ENCODE peak calls at places on chromosomes 3 and 15, in seven cellular contexts. P is stomach, L is HL-60, K is tibial nerve, J is neuronal stem cell, N is psoas muscle, W is PC-3. R is an unnamed sample.

GRCh38 chr3:194203482-194204035 is 67.6 kb downstream of the HES1 start:
- DNase-seq in P (no peak), L (peak), K (no peak), J (no peak), N (no peak), W (no peak), R (no peak)

GRCh38 chr15:91099616-91100560 is at the start of gene SV2B:
- DNase-seq in P (peak), L (no peak), K (peak), J (peak), N (peak), W (peak), R (peak)

GRCh38 chr3:105369501-105370371 is 3.0 kb downstream of the ALCAM start:
- DNase-seq in P (peak), L (peak), K (peak), J (peak), N (peak), W (peak), R (peak)

GRCh38 chr3:9951962-9952805 is at the start of gene PRRT3:
- DNase-seq in P (peak), L (peak), K (no peak), J (peak), N (no peak), W (peak), R (no peak)

GRCh38 chr15:74535388-74536084 is 5.5 kb upstream of the ARID3B start:
- DNase-seq in P (no peak), L (peak), K (no peak), J (no peak), N (no peak), W (peak), R (no peak)

GRCh38 chr3:107690522-107691138 is 167.9 kb downstream of the BBX start:
- DNase-seq in P (no peak), L (no peak), K (peak), J (no peak), N (no peak), W (peak), R (no peak)

GRCh38 chr15:83404143-83404542 is 43.0 kb upstream of the SH3GL3 start:
- DNase-seq in P (no peak), L (no peak), K (no peak), J (no peak), N (no peak), W (no peak), R (no peak)

GRCh38 chr3:197942956-197943556 is 6.9 kb upstream of the RPL35A start:
- DNase-seq in P (no peak), L (peak), K (peak), J (no peak), N (no peak), W (peak), R (no peak)

GRCh38 chr3:141477224-141477623 is 9.6 kb upstream of the RASA2 start:
- DNase-seq in P (peak), L (no peak), K (no peak), J (no peak), N (no peak), W (peak), R (peak)

GRCh38 chr3:193165431-193166120 is 75.4 kb upstream of the PLAAT1 start:
- DNase-seq in P (no peak), L (no peak), K (no peak), J (no peak), N (no peak), W (no peak), R (no peak)

GRCh38 chr3:162161595-162161994 is 665.0 kb downstream of the OTOL1 start:
- DNase-seq in P (no peak), L (no peak), K (no peak), J (no peak), N (no peak), W (no peak), R (no peak)

GRCh38 chr3:183699238-183699947 is 1.8 kb downstream of the YEATS2 start:
- DNase-seq in P (no peak), L (peak), K (no peak), J (no peak), N (no peak), W (no peak), R (no peak)

GRCh38 chr3:74883690-74884089 is 269.2 kb upstream of the CNTN3 start:
- DNase-seq in P (no peak), L (no peak), K (no peak), J (no peak), N (no peak), W (no peak), R (no peak)

GRCh38 chr3:13281657-13282527 is 138.2 kb downstream of the NUP210 start:
- DNase-seq in P (no peak), L (no peak), K (no peak), J (no peak), N (peak), W (peak), R (no peak)

GRCh38 chr3:106440672-106441071 is 571.9 kb upstream of the CBLB start:
- DNase-seq in P (no peak), L (no peak), K (no peak), J (no peak), N (no peak), W (no peak), R (no peak)

GRCh38 chr3:13133471-13133981 is 60.3 kb upstream of the IQSEC1 start:
- DNase-seq in P (peak), L (no peak), K (no peak), J (no peak), N (no peak), W (no peak), R (no peak)

GRCh38 chr3:11239796-11240195 is 32.4 kb upstream of the ATG7 start:
- DNase-seq in P (no peak), L (no peak), K (no peak), J (no peak), N (no peak), W (peak), R (no peak)

GRCh38 chr15:91555307-91555706 is 298.2 kb upstream of the SLCO3A1 start:
- DNase-seq in P (no peak), L (no peak), K (no peak), J (no peak), N (no peak), W (no peak), R (no peak)

GRCh38 chr3:65604863-65605526 is 433.7 kb downstream of the MAGI1 start:
- DNase-seq in P (no peak), L (no peak), K (no peak), J (no peak), N (no peak), W (peak), R (no peak)

GRCh38 chr3:146134348-146135117 is 26.5 kb downstream of the PLOD2 start:
- DNase-seq in P (no peak), L (no peak), K (no peak), J (no peak), N (no peak), W (no peak), R (no peak)

GRCh38 chr3:169430687-169431404 is 232.7 kb downstream of the MECOM start:
- DNase-seq in P (peak), L (no peak), K (no peak), J (no peak), N (no peak), W (peak), R (no peak)

GRCh38 chr3:19284974-19285373 is 136.7 kb downstream of the KCNH8 start:
- DNase-seq in P (no peak), L (no peak), K (no peak), J (no peak), N (no peak), W (no peak), R (no peak)

GRCh38 chr3:4751057-4752051 is 227.9 kb upstream of the BHLHE40 start:
- DNase-seq in P (no peak), L (peak), K (no peak), J (no peak), N (no peak), W (peak), R (peak)

GRCh38 chr3:68986496-68987208 is 26.8 kb downstream of the EOGT start:
- DNase-seq in P (no peak), L (no peak), K (no peak), J (no peak), N (no peak), W (no peak), R (no peak)

GRCh38 chr3:98809561-98809960 is 46.4 kb downstream of the ST3GAL6 start:
- DNase-seq in P (no peak), L (peak), K (no peak), J (no peak), N (no peak), W (no peak), R (no peak)

GRCh38 chr15:78507831-78508160 is 419 bp downstream of the HYKK start:
- DNase-seq in P (no peak), L (no peak), K (no peak), J (no peak), N (no peak), W (no peak), R (no peak)

GRCh38 chr3:52124766-52125165 is 29.5 kb downstream of the POC1A start:
- DNase-seq in P (no peak), L (no peak), K (no peak), J (no peak), N (no peak), W (no peak), R (no peak)

GRCh38 chr15:61228025-61228901 is 839 bp downstream of the RORA start:
- DNase-seq in P (no peak), L (no peak), K (peak), J (peak), N (no peak), W (peak), R (peak)

GRCh38 chr15:66704783-66705113 is 2.7 kb downstream of the SMAD6 start:
- DNase-seq in P (peak), L (no peak), K (no peak), J (no peak), N (no peak), W (peak), R (no peak)

GRCh38 chr3:166190360-166190759 is 353.1 kb upstream of the BCHE start:
- DNase-seq in P (no peak), L (no peak), K (no peak), J (no peak), N (no peak), W (peak), R (no peak)

GRCh38 chr3:187958432-187959003 is 195.4 kb upstream of the LPP start:
- DNase-seq in P (peak), L (peak), K (no peak), J (no peak), N (no peak), W (no peak), R (no peak)

GRCh38 chr3:42010530-42010929 is 48.6 kb upstream of the ULK4 start:
- DNase-seq in P (no peak), L (no peak), K (no peak), J (no peak), N (no peak), W (no peak), R (no peak)

GRCh38 chr3:39146083-39146501 is 7.3 kb downstream of the CSRNP1 start:
- DNase-seq in P (no peak), L (no peak), K (no peak), J (no peak), N (no peak), W (no peak), R (no peak)

GRCh38 chr3:131960324-131960723 is 74.5 kb downstream of the CPNE4 start:
- DNase-seq in P (no peak), L (no peak), K (no peak), J (no peak), N (no peak), W (peak), R (no peak)

DNA sequence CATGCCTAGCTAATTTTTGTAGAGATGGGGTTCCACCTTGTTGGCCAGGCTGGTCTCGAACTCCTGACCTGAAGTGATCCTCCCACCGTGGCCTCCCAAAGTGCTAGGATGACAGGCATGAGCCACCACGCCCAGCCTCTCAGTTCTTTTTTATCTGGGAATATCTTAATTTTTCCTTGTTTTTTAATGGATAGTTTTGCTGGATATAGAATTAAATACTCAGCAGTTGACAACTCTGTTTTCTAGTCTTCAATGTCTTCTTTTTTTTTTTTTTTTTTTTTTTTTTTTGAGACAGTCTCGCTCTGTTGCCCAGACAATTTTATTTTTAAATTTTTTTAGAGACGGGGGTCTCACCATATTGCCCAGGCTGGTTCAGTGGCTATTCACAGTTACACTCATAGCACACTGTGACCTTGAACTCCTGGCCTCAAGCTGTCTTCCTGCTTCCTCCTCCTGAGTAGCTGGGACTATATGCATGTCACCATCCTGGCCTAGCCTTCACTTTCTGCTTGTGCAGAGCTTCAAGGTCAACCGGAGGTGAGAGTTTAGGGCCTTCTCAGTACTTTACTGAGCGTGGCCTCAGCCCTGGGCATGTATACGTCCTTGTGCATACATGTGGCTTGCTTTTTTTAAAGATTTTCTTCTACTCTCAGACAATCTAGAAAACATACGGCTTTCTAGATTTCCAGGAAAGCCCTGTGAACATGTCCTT is 120.5 kb downstream of the ZNF609 start:
- DNase-seq in P (no peak), L (no peak), K (no peak), J (no peak), N (no peak), W (no peak), R (no peak)
- H3K27ac ChIP-seq in P (no peak), L (no peak), K (no peak), J (no peak), N (no peak), W (no peak), R (no peak)

DNA sequence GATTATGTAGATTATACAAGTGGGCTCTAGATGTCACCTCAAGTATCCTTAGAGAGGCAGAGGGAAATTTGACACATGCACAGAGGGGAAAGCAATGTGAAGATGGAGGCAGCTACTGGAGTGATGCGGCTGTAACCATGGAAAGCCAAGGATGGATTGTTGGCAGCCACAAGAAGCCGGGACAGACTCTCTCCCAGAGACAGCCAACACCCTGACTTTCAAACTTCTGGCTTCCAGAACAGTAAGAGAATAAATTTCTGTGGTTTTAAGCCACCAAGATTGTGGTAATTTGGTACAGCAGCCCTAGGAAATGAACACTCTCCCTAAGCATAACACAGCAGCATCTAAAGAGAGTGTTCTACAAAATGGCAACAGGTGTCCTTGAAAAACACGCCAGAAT is 34.4 kb upstream of the PRICKLE2 start:
- DNase-seq in P (no peak), L (no peak), K (no peak), J (no peak), N (no peak), W (no peak), R (no peak)
- H3K27ac ChIP-seq in P (no peak), L (no peak), K (no peak), J (no peak), N (no peak), W (no peak), R (no peak)

GRCh38 chr3:134808835-134809234 is 13.8 kb downstream of the EPHB1 start:
- DNase-seq in P (no peak), L (no peak), K (no peak), J (no peak), N (no peak), W (no peak), R (no peak)

GRCh38 chr3:134810850-134811249 is 15.8 kb downstream of the EPHB1 start:
- DNase-seq in P (no peak), L (no peak), K (no peak), J (no peak), N (no peak), W (no peak), R (no peak)

GRCh38 chr3:134807189-134807588 is 12.1 kb downstream of the EPHB1 start:
- DNase-seq in P (no peak), L (no peak), K (no peak), J (no peak), N (no peak), W (no peak), R (no peak)

GRCh38 chr3:134810052-134810435 is 15.0 kb downstream of the EPHB1 start:
- DNase-seq in P (no peak), L (no peak), K (no peak), J (no peak), N (no peak), W (no peak), R (no peak)

GRCh38 chr3:134809412-134810051 is 14.5 kb downstream of the EPHB1 start:
- DNase-seq in P (no peak), L (no peak), K (no peak), J (no peak), N (no peak), W (no peak), R (no peak)
- H3K27ac ChIP-seq in P (no peak), L (no peak), K (no peak), J (no peak), N (no peak), W (no peak), R (no peak)

GRCh38 chr15:38085931-38086562 is 151.6 kb downstream of the TMCO5A start:
- DNase-seq in P (no peak), L (peak), K (no peak), J (no peak), N (no peak), W (no peak), R (no peak)
- H3K27ac ChIP-seq in P (no peak), L (no peak), K (no peak), J (no peak), N (no peak), W (no peak), R (no peak)

DNA sequence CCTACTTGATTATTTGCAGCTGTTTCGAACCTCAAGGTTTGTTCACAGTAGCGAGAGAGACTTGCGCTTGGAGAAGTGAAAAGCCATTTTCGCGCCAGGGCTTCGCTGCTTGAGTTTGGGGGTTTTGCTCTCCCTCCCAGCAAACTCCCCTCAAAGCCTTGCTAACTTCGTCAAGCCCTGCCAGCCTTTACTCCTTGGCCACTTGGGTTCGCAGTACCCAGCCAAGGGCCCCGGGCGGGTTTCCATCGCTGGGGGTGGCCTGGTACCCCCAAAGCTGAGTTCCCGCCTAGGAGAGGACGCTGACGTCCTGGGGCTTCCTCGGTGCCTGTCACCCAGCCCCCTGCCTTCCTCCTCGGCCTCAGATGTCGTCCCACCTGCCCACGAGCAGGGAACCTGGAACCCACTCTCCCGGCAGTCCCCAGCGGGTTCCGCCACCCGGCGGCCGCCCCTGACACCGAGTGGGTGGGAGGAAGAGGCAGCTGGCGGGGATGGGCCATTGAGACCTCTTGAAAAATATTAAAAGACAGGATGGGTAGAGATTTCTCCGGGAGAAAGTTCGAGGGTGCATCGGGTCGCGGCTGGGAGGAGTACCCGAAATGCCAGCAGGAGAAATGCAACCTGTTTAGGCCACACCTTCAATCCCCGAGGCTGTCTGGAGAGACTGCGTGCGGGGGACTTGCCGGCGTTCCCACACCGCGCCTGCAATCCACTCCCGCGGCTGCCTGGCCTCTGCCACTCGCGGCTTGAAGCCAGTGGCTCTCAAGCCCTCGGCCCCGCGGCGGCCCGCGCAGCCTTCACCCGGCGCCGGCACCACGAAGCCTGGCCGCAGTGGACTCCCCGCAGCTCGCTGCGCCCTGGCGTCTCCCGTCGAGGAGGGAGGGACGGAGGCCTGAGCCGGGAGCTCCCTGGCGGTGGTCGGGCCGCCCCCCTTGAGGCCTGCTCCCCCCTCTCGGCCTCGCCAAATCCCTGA is 8.8 kb upstream of the NR2F2 start:
- DNase-seq in P (peak), L (no peak), K (peak), J (peak), N (peak), W (peak), R (no peak)
- H3K27ac ChIP-seq in P (peak), L (no peak), K (peak), J (peak), N (peak), W (no peak), R (no peak)

DNA sequence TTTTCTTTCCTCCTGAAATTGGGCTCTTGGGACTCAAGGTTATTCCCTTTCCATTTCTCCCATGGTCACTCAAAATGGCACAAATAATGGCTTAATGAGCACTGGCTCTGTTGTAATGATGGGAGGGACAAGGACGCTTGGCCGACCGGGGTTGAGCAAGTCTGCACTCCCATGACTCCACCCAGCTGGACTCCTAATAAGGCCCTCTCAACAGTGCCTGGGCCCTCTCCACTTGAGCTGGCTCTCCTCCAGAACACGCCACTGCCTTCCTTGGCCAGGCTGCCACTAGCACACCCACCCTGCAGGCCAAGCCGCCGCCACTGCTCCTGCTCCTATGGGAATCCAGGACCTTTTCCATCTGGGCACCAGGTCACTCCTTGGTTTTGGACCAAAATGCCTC is 42.3 kb downstream of the ADCY5 start:
- DNase-seq in P (peak), L (no peak), K (no peak), J (no peak), N (peak), W (no peak), R (no peak)
- H3K27ac ChIP-seq in P (no peak), L (no peak), K (no peak), J (no peak), N (no peak), W (no peak), R (no peak)

GRCh38 chr15:47185222-47185800 is 532.0 kb upstream of the SEMA6D start:
- DNase-seq in P (no peak), L (no peak), K (no peak), J (no peak), N (no peak), W (no peak), R (no peak)
- H3K27ac ChIP-seq in P (no peak), L (no peak), K (no peak), J (no peak), N (no peak), W (no peak), R (no peak)

R was measured in SJSA1.